ENCODE peak calls at places on chromosomes 2 and 18, in eight cellular contexts. H is foreskin keratinocyte; P is dorsolateral prefrontal cortex; T is astrocyte of the cerebellum; S is cardiac muscle cell; N is activated CD8-positive, alpha-beta T cell treated with anti-CD3 and anti-CD28 coated beads for 36 hours; X is BJ; I is breast epithelium. B is an unnamed sample.

GRCh38 chr18:30650499-30650898 is 392.0 kb downstream of the DSC3 start:
- DNase-seq in H (no peak), P (no peak), T (no peak), S (no peak), N (no peak), X (no peak), I (no peak), B (no peak)

GRCh38 chr2:234690569-234691225 is 193.8 kb upstream of the ARL4C start:
- DNase-seq in H (no peak), P (no peak), T (peak; percentile 87), S (no peak), N (no peak), X (no peak), I (no peak), B (no peak)

GRCh38 chr18:74436158-74436755 is 20.9 kb downstream of the DIPK1C start:
- DNase-seq in H (no peak), P (no peak), T (no peak), S (no peak), N (no peak), X (no peak), I (no peak), B (no peak)

GRCh38 chr2:43223412-43224040 is 2.9 kb downstream of the ZFP36L2 start:
- DNase-seq in H (no peak), P (no peak), T (no peak), S (peak; percentile 57), N (no peak), X (no peak), I (no peak), B (no peak)

GRCh38 chr18:58682429-58683069 is 11.3 kb downstream of the MALT1 start:
- DNase-seq in H (peak; percentile 79), P (no peak), T (peak; percentile 82), S (peak; percentile 94), N (no peak), X (no peak), I (peak; percentile 57), B (no peak)

GRCh38 chr2:8378016-8378810 is 303.6 kb upstream of the ID2 start:
- DNase-seq in H (no peak), P (no peak), T (no peak), S (no peak), N (no peak), X (no peak), I (no peak), B (no peak)

GRCh38 chr2:205704101-205704741 is 21.9 kb downstream of the NRP2 start:
- DNase-seq in H (no peak), P (no peak), T (no peak), S (peak; percentile 54), N (no peak), X (no peak), I (no peak), B (no peak)

GRCh38 chr2:68909793-68910674 is 38.8 kb upstream of the BMP10 start:
- DNase-seq in H (no peak), P (peak; percentile 29), T (peak; percentile 74), S (peak; percentile 87), N (peak; percentile 92), X (no peak), I (peak; percentile 62), B (peak; percentile 39)

GRCh38 chr2:134137182-134137595 is 116.7 kb upstream of the MGAT5 start:
- DNase-seq in H (peak; percentile 91), P (no peak), T (no peak), S (peak; percentile 72), N (peak; percentile 25), X (no peak), I (no peak), B (peak; percentile 19)

GRCh38 chr18:63470751-63471150 is 6.0 kb upstream of the SERPINB5 start:
- DNase-seq in H (peak; percentile 87), P (no peak), T (no peak), S (no peak), N (no peak), X (no peak), I (no peak), B (no peak)

GRCh38 chr2:70523996-70524965 is 29.3 kb downstream of the TGFA start:
- DNase-seq in H (peak; percentile 98), P (no peak), T (peak; percentile 26), S (peak; percentile 82), N (peak; percentile 63), X (peak; percentile 41), I (peak; percentile 78), B (peak; percentile 45)

GRCh38 chr2:88942793-88943192 is 251.3 kb downstream of the RPIA start:
- DNase-seq in H (no peak), P (no peak), T (no peak), S (no peak), N (no peak), X (no peak), I (no peak), B (no peak)

GRCh38 chr2:158725496-158725895 is 69.6 kb upstream of the DAPL1 start:
- DNase-seq in H (no peak), P (no peak), T (no peak), S (no peak), N (no peak), X (no peak), I (no peak), B (no peak)

GRCh38 chr2:238320648-238321281 is 447 bp downstream of the TRAF3IP1 start:
- DNase-seq in H (no peak), P (no peak), T (no peak), S (peak; percentile 21), N (peak; percentile 13), X (no peak), I (no peak), B (no peak)

GRCh38 chr2:239307921-239308620 is 92.7 kb downstream of the HDAC4 start:
- DNase-seq in H (no peak), P (no peak), T (no peak), S (no peak), N (no peak), X (no peak), I (peak; percentile 38), B (no peak)

GRCh38 chr2:177489719-177490301 is 97.2 kb downstream of the AGPS start:
- DNase-seq in H (no peak), P (no peak), T (peak; percentile 28), S (peak; percentile 68), N (no peak), X (no peak), I (no peak), B (no peak)
- TF ChIP-seq CTCF in H (peak; percentile 73), P (peak; percentile 46), T (peak; percentile 66), S (peak; percentile 62), N (peak; percentile 54), X (peak; percentile 63), I (peak; percentile 61), B (peak; percentile 59)

DNA sequence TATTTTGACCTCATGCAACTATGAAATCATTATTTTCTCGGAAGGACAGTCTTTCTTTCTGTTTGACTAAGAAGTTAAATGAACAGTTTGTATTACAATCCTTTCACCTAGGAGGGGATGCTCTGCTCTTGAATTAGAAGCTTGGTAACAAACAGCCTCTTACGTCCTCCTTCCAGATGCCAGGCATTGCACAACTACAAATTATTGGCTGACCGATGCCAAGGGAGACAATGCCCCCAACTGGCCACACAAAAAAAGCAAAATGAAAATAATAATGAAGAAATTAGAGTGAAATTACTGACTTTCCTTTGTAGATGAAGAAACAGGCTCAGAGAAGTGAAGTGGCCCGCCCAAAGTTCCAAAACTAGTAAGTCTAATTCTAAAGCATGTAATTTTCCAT is 177.9 kb downstream of the CYRIA start:
- DNase-seq in H (no peak), P (no peak), T (peak; percentile 5), S (peak; percentile 56), N (no peak), X (no peak), I (no peak), B (peak; percentile 3)
- TF ChIP-seq CTCF in H (peak; percentile 61), P (no peak), T (peak; percentile 38), S (peak; percentile 26), N (no peak), X (no peak), I (peak; percentile 32), B (peak; percentile 21)

DNA sequence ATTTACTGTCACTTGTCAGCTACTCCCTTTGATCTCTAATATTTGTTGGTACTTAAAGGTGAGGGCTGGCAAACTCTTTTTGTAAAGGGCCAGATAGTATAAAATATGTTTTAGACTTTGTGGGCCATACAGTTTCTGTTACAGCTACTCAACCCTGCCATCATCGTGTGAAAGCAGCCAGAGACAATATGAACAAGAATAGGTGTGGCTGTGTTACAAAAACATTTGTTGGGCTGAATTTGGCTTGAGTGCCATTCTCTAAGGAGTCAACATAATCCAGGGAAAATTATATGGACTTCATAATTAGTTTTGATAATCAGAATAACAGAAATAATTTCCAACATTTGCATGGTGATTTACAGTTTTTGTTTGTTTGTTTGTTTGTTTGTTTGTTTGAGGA is 190.6 kb downstream of the LTBP1 start:
- DNase-seq in H (no peak), P (no peak), T (no peak), S (no peak), N (no peak), X (no peak), I (no peak), B (no peak)
- TF ChIP-seq CTCF in H (no peak), P (no peak), T (no peak), S (no peak), N (no peak), X (no peak), I (no peak), B (no peak)

DNA sequence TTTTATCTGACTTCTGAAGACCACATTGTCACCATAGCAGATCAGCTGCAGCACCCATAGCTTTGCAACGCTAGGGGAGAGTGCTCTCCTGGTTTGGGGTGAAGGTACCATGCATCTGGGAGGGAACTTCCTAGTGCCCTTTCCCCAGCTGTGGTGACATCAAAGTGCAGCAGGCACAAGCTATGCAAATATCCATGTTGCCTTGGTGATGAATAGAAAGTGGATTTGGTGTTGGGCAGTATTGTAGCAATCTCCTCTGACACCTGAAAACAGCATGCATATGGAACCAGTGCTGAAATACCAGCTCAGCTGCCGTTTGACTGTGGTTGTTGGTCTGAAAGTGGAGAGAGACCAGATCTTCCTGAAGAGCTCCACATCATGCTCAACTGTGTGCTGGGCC is 37.1 kb downstream of the BCL2L11 start:
- DNase-seq in H (no peak), P (no peak), T (no peak), S (no peak), N (peak; percentile 10), X (no peak), I (no peak), B (no peak)
- TF ChIP-seq CTCF in H (no peak), P (no peak), T (no peak), S (no peak), N (no peak), X (no peak), I (no peak), B (no peak)

GRCh38 chr2:109529532-109530449 is 84.0 kb downstream of the SEPTIN10 start:
- DNase-seq in H (no peak), P (no peak), T (no peak), S (peak; percentile 10), N (no peak), X (no peak), I (peak; percentile 42), B (no peak)
- TF ChIP-seq CTCF in H (no peak), P (no peak), T (no peak), S (no peak), N (no peak), X (no peak), I (no peak), B (no peak)

GRCh38 chr2:112584134-112584890 is at the start of gene CHCHD5:
- DNase-seq in H (peak; percentile 87), P (peak; percentile 89), T (peak; percentile 91), S (peak; percentile 98), N (peak; percentile 98), X (peak; percentile 79), I (peak; percentile 94), B (peak; percentile 90)
- TF ChIP-seq CTCF in H (peak; percentile 50), P (peak; percentile 58), T (no peak), S (no peak), N (no peak), X (peak; percentile 16), I (no peak), B (no peak)

B was measured in AG09319.